ENCODE peak calls at places on chromosomes 3 and 15, in four cellular contexts. N, K, Y and L are unnamed samples.

GRCh38 chr3:131221731-131222130 is 159.8 kb upstream of the NUDT16 start:
- DNase-seq in N (peak), Y (no peak), K (no peak), L (peak)

GRCh38 chr3:172142074-172143059 is 103.0 kb downstream of the FNDC3B start:
- DNase-seq in N (peak), K (no peak), Y (no peak), L (peak)

GRCh38 chr3:185820973-185821758 is 3.7 kb downstream of the IGF2BP2 start:
- DNase-seq in Y (no peak), K (no peak), N (peak), L (peak)

GRCh38 chr15:97071658-97072057 is 741.2 kb downstream of the NR2F2 start:
- DNase-seq in Y (no peak), N (no peak), K (no peak), L (no peak)

GRCh38 chr3:113514265-113514769 is 639 bp downstream of the SPICE1 start:
- DNase-seq in N (peak), Y (no peak), K (no peak), L (no peak)

GRCh38 chr3:50654196-50654595 is 20.5 kb upstream of the DOCK3 start:
- DNase-seq in N (no peak), Y (no peak), K (peak), L (no peak)

GRCh38 chr3:128080323-128080898 is 28.2 kb downstream of the SEC61A1 start:
- DNase-seq in Y (no peak), K (no peak), N (peak), L (peak)

GRCh38 chr3:179401561-179401960 is 49.7 kb downstream of the GNB4 start:
- DNase-seq in K (no peak), N (no peak), Y (no peak), L (no peak)

GRCh38 chr3:148379763-148380162 is 317.9 kb upstream of the AGTR1 start:
- DNase-seq in N (peak), K (no peak), Y (no peak), L (peak)

GRCh38 chr15:29972051-29972450 is 110.7 kb upstream of the GOLGA8J start:
- DNase-seq in Y (no peak), N (no peak), K (no peak), L (no peak)

GRCh38 chr3:62677926-62678325 is 197.3 kb downstream of the CADPS start:
- DNase-seq in Y (no peak), K (no peak), N (no peak), L (no peak)

GRCh38 chr3:197135212-197135611 is 105.6 kb upstream of the MELTF start:
- DNase-seq in K (no peak), Y (no peak), N (no peak), L (no peak)

DNA sequence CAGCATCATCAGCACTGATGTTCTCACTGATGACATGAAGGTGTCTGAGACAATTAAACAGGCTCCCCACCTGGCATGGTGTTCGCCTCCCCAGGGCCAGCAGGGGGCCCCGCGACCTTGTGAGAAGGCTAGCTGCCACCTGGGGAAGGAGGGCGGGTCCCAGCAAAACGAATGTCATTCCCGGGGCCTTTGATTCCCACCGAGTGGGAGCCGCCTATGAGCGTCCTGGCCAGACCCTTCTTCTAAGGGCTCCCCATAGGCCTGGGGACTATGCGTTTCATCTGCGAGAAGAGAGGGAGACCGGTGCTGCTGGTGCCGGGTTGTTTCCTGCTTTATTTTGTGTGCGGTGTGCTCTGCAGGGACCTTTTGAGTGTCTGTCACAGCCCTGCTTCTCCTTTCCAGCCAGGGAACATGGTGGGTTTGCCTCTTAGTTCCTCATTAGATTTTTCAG is 20.5 kb upstream of the MINDY4B start:
- DNase-seq in N (peak), Y (peak), K (peak), L (peak)
- TF ChIP-seq CTCF in N (peak), Y (peak), K (peak), L (peak)

GRCh38 chr15:64640146-64640868 is 135.1 kb downstream of the RBPMS2 start:
- DNase-seq in K (no peak), N (peak), Y (no peak), L (no peak)
- H3K4me3 ChIP-seq in K (no peak), N (no peak), Y (no peak), L (no peak)

DNA sequence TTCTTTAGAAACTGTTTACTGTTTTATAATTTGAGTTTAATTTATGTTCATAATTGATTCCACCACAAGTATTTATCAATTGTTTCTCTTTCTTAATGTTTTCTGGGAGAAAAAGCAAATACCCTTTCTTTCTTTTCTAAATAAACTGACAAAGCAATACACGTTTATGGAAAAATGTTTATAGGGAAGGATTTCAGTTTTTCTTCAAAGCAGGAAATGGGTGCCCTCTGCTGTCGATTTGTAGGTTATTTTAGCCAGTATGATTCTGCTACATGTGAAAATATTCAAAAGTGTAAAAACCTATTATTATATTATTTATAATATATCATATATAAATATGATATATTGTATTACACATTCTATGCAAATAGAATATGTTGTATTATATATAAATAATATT is 921.0 kb upstream of the ROBO1 start:
- DNase-seq in Y (no peak), N (peak), K (no peak), L (no peak)
- TF ChIP-seq CTCF in Y (no peak), N (peak), K (peak), L (no peak)

DNA sequence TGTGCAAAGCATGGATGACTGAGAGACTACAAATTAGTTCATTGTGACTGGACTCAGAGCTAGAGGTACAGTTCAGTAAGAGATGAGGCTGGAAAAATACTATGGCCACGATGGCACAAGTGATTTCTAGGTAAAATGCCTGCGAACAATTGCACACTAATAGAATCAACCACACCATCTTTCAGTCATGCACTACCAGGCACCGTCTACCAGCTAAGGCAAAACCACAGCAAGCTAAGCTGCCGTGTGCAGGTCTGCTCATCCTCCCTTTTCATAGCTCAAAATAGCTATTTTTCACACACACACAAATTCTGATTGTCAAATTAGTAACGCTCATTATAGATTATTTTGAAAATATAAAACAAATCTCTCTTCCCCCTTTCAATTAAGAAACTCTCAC is 16.7 kb upstream of the MEX3B start:
- DNase-seq in K (no peak), N (no peak), Y (no peak), L (no peak)
- H3K4me3 ChIP-seq in K (no peak), N (no peak), Y (no peak), L (no peak)

DNA sequence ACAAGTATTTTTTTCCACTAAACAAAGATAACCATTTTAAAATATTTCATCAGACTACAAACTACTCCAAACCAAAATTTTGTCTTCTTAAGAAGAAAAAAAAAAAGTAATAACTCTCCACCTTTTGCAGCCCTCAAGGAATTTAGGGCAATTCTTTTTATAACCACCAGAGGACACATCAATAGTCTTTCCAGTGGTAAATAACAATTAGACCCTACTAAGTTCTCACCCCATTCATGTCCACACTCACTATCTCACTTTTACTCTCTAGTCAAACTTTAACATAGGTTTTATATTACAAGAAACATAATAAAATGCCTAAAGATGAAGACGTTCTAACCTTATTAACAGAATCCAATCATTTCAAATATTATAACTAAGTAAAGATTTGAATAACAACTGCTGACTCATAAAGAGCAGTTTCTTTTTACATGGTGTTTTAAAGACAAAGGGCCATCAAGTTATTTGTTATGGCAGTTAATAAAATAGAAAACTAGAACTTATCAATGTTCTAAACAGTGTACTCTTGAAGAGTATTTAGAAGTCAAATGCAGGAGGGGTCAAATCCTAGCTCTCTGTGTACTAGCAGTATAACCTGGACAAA is 33.0 kb downstream of the CCDC39 start:
- DNase-seq in N (no peak), K (no peak), Y (no peak), L (no peak)
- TF ChIP-seq CTCF in N (no peak), K (no peak), Y (no peak), L (no peak)

GRCh38 chr3:73516656-73517055 is 108.1 kb downstream of the PDZRN3 start:
- DNase-seq in K (no peak), N (no peak), Y (no peak), L (no peak)

GRCh38 chr3:73525591-73525990 is 99.2 kb downstream of the PDZRN3 start:
- DNase-seq in K (no peak), N (no peak), Y (no peak), L (no peak)

GRCh38 chr3:73523661-73524060 is 101.1 kb downstream of the PDZRN3 start:
- DNase-seq in N (no peak), K (no peak), Y (no peak), L (no peak)

GRCh38 chr3:73521936-73522335 is 102.8 kb downstream of the PDZRN3 start:
- DNase-seq in N (no peak), Y (no peak), K (no peak), L (no peak)

GRCh38 chr3:73520931-73521461 is 103.7 kb downstream of the PDZRN3 start:
- DNase-seq in N (peak), K (no peak), Y (no peak), L (peak)
- H3K4me3 ChIP-seq in N (no peak), K (no peak), Y (no peak), L (no peak)

DNA sequence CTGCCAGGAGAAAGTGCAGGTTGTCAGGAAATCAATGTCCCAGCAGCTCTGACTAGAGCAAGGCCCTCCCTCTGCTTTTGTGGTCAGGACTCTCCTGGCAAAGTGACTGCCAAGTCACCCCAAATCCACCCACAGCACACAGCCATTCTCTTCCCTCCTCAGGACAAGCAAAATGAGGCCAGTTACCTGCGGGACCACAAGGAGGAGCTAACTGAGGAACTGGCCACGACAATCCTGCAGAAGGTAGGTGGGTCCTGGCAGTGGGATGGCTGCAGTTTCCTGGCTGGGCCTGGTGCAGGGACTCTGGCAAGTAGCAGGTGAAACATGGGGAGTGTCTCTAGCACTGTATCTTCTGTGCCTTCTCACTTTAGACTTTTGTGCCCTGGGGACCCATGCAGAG is 142.5 kb upstream of the EIF1B start:
- DNase-seq in K (no peak), Y (no peak), N (no peak), L (no peak)
- TF ChIP-seq CTCF in K (no peak), Y (no peak), N (no peak), L (no peak)

DNA sequence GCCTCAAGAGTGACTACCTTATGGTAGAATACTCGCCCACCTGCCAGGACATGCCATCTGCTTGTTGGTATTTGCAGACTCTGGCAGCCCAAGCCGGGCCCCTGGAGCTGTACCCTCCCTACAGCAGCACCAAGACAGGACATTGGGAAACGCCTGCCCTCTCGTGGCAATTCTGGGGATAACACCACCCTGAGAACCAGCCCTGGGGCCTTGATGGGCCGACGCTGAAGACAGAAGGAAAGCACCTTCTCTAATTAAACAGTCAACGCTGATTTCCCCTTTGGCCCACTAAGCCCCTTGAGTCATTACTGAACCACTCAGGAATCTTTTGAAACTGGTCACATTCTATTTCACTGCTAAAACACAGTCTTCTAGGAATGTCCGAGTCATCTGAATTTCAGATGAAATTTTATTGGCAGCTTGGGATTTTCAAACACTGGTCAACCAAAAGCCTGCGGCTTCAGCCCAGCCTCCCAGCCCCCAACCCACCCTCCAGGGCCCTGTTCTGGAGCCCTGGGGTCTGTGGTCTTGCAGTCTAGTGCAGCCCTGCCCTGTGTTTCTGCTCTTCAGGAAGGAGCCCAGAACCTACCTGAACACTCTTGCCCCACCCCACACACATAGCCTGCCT is 91.3 kb downstream of the TMEM266 start:
- DNase-seq in Y (peak), N (peak), K (peak), L (peak)
- H3K4me3 ChIP-seq in Y (no peak), N (no peak), K (no peak), L (no peak)